ENCODE peak calls at places on chromosome X, in ten cellular contexts. C, L, T, F, Q, A, R, J, K and P are unnamed samples.

GRCh38 chrX:31260351-31260750 is 188.5 kb upstream of the FTHL17 start:
- DNase-seq in Q (no peak), C (no peak), R (no peak), T (no peak), J (no peak), F (no peak), K (no peak), A (no peak), L (no peak), P (no peak)

GRCh38 chrX:109843963-109844751 is 111.1 kb upstream of the ACSL4 start:
- DNase-seq in L (no peak), J (no peak), K (no peak), T (no peak), C (no peak), Q (no peak), F (no peak), A (no peak), R (peak), P (no peak)

GRCh38 chrX:130100180-130100579 is 10.1 kb downstream of the ELF4 start:
- DNase-seq in R (no peak), L (no peak), J (no peak), T (no peak), F (no peak), A (no peak), Q (no peak), C (no peak), K (peak), P (no peak)

GRCh38 chrX:2497961-2498780 is 2.6 kb downstream of the DHRSX start:
- DNase-seq in C (peak), R (peak), L (no peak), J (no peak), A (no peak), K (peak), Q (no peak), T (no peak), F (no peak), P (no peak)

GRCh38 chrX:63764946-63765345 is 20.1 kb downstream of the ARHGEF9 start:
- DNase-seq in A (peak), L (no peak), T (no peak), J (no peak), R (no peak), C (no peak), K (peak), Q (no peak), F (no peak), P (no peak)

GRCh38 chrX:72121381-72121780 is 10.3 kb downstream of the RTL5 start:
- DNase-seq in F (no peak), T (no peak), J (no peak), L (no peak), R (no peak), C (no peak), K (peak), A (peak), Q (no peak), P (no peak)

GRCh38 chrX:1673337-1673736 is 58.5 kb downstream of the ASMT start:
- DNase-seq in L (no peak), A (no peak), C (peak), Q (peak), F (peak), T (no peak), K (peak), J (no peak), R (peak), P (peak)

GRCh38 chrX:150268839-150269238 is 94.3 kb upstream of the MAMLD1 start:
- DNase-seq in J (no peak), C (no peak), K (no peak), A (no peak), L (no peak), T (no peak), Q (no peak), R (no peak), F (no peak), P (no peak)

GRCh38 chrX:32483534-32484136 is 727.7 kb downstream of the DMD start:
- DNase-seq in L (no peak), J (no peak), Q (no peak), C (no peak), K (no peak), F (no peak), R (peak), T (no peak), A (no peak), P (no peak)

GRCh38 chrX:119736206-119736764 is 22.1 kb upstream of the SOWAHD start:
- DNase-seq in C (no peak), Q (no peak), L (no peak), T (no peak), F (no peak), A (no peak), J (no peak), R (no peak), K (no peak), P (no peak)

GRCh38 chrX:119228506-119229290 is 7.4 kb upstream of the PGRMC1 start:
- DNase-seq in Q (no peak), F (no peak), C (no peak), R (no peak), L (no peak), A (peak), K (peak), J (no peak), T (peak), P (no peak)

GRCh38 chrX:150940844-150941495 is 42.2 kb upstream of the HMGB3 start:
- DNase-seq in J (no peak), C (no peak), F (no peak), R (no peak), A (no peak), K (no peak), L (no peak), T (no peak), Q (no peak), P (no peak)

GRCh38 chrX:24696241-24696640 is 2.5 kb downstream of the POLA1 start:
- DNase-seq in T (no peak), Q (no peak), A (no peak), J (no peak), K (no peak), L (no peak), R (no peak), F (no peak), C (no peak), P (no peak)

GRCh38 chrX:10166731-10167149 is 10.0 kb downstream of the CLCN4 start:
- DNase-seq in J (no peak), A (no peak), L (no peak), T (no peak), C (no peak), F (no peak), Q (no peak), R (no peak), K (no peak), P (no peak)

GRCh38 chrX:39819921-39820849 is 277.6 kb downstream of the BCOR start:
- DNase-seq in C (no peak), A (no peak), Q (peak), T (no peak), J (no peak), L (no peak), K (no peak), R (no peak), F (no peak), P (no peak)

GRCh38 chrX:23783569-23784486 is 855 bp downstream of the SAT1 start:
- DNase-seq in K (no peak), J (no peak), A (peak), C (no peak), F (no peak), R (no peak), T (no peak), L (no peak), Q (no peak), P (peak)

GRCh38 chrX:10569946-10570345 is 50.4 kb downstream of the MID1 start:
- DNase-seq in C (no peak), T (no peak), J (no peak), K (no peak), Q (no peak), F (no peak), A (no peak), R (no peak), L (no peak), P (no peak)

GRCh38 chrX:15472523-15472922 is 20.6 kb downstream of the PIR start:
- DNase-seq in Q (no peak), K (no peak), A (no peak), C (no peak), L (no peak), F (no peak), J (no peak), T (no peak), R (no peak), P (no peak)